ENCODE peak calls at places on chromosomes 5 and 9, in seven cellular contexts. X is BE2C, S is mesenchymal stem cell, U is bronchial epithelial cell, H is colonic mucosa, N is HCT116, I is H1. E is an unnamed sample. For H3K36me3, the result is how much of the 10 kb centered on the place peaks cover.

GRCh38 chr9:122340161-122340560 is 30.7 kb upstream of the PTGS1 start:
- DNase-seq in X (no peak), S (no peak), U (no peak), H (no peak), N (no peak), I (no peak), E (no peak)

GRCh38 chr9:93648181-93648580 is 71.8 kb downstream of the PHF2 start:
- DNase-seq in X (no peak), S (no peak), U (no peak), H (no peak), N (no peak), I (no peak), E (no peak)

GRCh38 chr9:121860213-121860612 is 208.8 kb downstream of the DAB2IP start:
- DNase-seq in X (no peak), S (no peak), U (no peak), H (no peak), N (no peak), I (no peak), E (no peak)

GRCh38 chr5:101720033-101720432 is 576.1 kb downstream of the SLCO4C1 start:
- DNase-seq in X (no peak), S (no peak), U (peak), H (no peak), N (no peak), I (no peak), E (no peak)

GRCh38 chr5:26986985-26987384 is 51.4 kb downstream of the CDH9 start:
- DNase-seq in X (no peak), S (no peak), U (no peak), H (no peak), N (no peak), I (no peak), E (no peak)

GRCh38 chr9:123643518-123643917 is 286.4 kb downstream of the DENND1A start:
- DNase-seq in X (no peak), S (no peak), U (peak), H (peak), N (no peak), I (no peak), E (no peak)

GRCh38 chr5:36459191-36460135 is 146.9 kb upstream of the SLC1A3 start:
- DNase-seq in X (no peak), S (no peak), U (peak), H (no peak), N (peak), I (no peak), E (no peak)

GRCh38 chr5:135359374-135360165 is 39.5 kb downstream of the MACROH2A1 start:
- DNase-seq in X (no peak), S (peak), U (no peak), H (no peak), N (no peak), I (no peak), E (no peak)

GRCh38 chr5:57486206-57486605 is 3.6 kb upstream of the ACTBL2 start:
- DNase-seq in X (no peak), S (no peak), U (no peak), H (no peak), N (no peak), I (no peak), E (no peak)

GRCh38 chr5:104344809-104345512 is 782.4 kb upstream of the NUDT12 start:
- DNase-seq in X (peak), S (no peak), U (peak), H (no peak), N (peak), I (no peak), E (no peak)

GRCh38 chr9:72696481-72696880 is 175.1 kb downstream of the TMC1 start:
- DNase-seq in X (no peak), S (no peak), U (no peak), H (no peak), N (no peak), I (no peak), E (no peak)

GRCh38 chr5:84430863-84431663 is 46.4 kb upstream of the EDIL3 start:
- DNase-seq in X (peak), S (no peak), U (peak), H (no peak), N (no peak), I (no peak), E (no peak)

GRCh38 chr5:15620501-15620900 is 120.5 kb downstream of the FBXL7 start:
- DNase-seq in X (no peak), S (peak), U (peak), H (no peak), N (no peak), I (no peak), E (no peak)

GRCh38 chr9:13013976-13014375 is 239.2 kb downstream of the LURAP1L start:
- DNase-seq in X (no peak), S (peak), U (no peak), H (no peak), N (no peak), I (no peak), E (no peak)

GRCh38 chr9:121463026-121463827 is 36.4 kb downstream of the GGTA1 start:
- DNase-seq in X (peak), S (no peak), U (peak), H (peak), N (peak), I (peak), E (peak)

GRCh38 chr9:123484130-123484529 is 128.1 kb downstream of the CRB2 start:
- DNase-seq in X (no peak), S (no peak), U (no peak), H (peak), N (no peak), I (no peak), E (no peak)

GRCh38 chr5:180366303-180366702 is 13.2 kb upstream of the GFPT2 start:
- DNase-seq in X (no peak), S (no peak), U (no peak), H (no peak), N (no peak), I (no peak), E (no peak)

GRCh38 chr5:96721351-96721970 is 59.3 kb downstream of the CAST start:
- DNase-seq in X (no peak), S (peak), U (peak), H (no peak), N (no peak), I (no peak), E (no peak)

GRCh38 chr9:106820866-106821265 is 42.1 kb upstream of the ZNF462 start:
- DNase-seq in X (no peak), S (no peak), U (peak), H (no peak), N (no peak), I (no peak), E (no peak)

GRCh38 chr5:33088176-33088575 is 352.6 kb upstream of the TARS1 start:
- DNase-seq in X (no peak), S (no peak), U (no peak), H (no peak), N (no peak), I (no peak), E (no peak)

GRCh38 chr5:123093279-123094226 is 4.5 kb downstream of the PRDM6 start:
- DNase-seq in X (no peak), S (no peak), U (no peak), H (no peak), N (no peak), I (no peak), E (no peak)
- H3K4me3 ChIP-seq in X (no peak), S (no peak), U (no peak), H (no peak), N (no peak), I (peak), E (peak)

GRCh38 chr5:160092519-160092918 is 26.7 kb downstream of the PWWP2A start:
- DNase-seq in X (no peak), S (no peak), U (no peak), H (no peak), N (no peak), I (no peak), E (no peak)
- H3K36me3 ChIP-seq in X (under half), S (under half), U (under half), H (under half), N (under half), I (under half), E (under half)

GRCh38 chr9:131545786-131546335 is 538 bp downstream of the PRRT1B start:
- DNase-seq in X (no peak), S (no peak), U (no peak), H (peak), N (no peak), I (no peak), E (no peak)
- H3K4me3 ChIP-seq in X (peak), S (peak), U (no peak), H (peak), N (no peak), I (peak), E (peak)

GRCh38 chr5:172729588-172729987 is 41.4 kb downstream of the DUSP1 start:
- DNase-seq in X (no peak), S (no peak), U (no peak), H (no peak), N (no peak), I (no peak), E (no peak)
- H3K36me3 ChIP-seq in X (under half), S (under half), U (under half), H (under half), N (under half), I (under half), E (under half)

GRCh38 chr9:126781717-126782388 is 23.0 kb upstream of the ZBTB43 start:
- DNase-seq in X (peak), S (peak), U (peak), H (peak), N (peak), I (peak), E (peak)
- H3K4me3 ChIP-seq in X (no peak), S (peak), U (no peak), H (no peak), N (no peak), I (no peak), E (no peak)

GRCh38 chr9:101536351-101536750 is 2.7 kb downstream of the RNF20 start:
- DNase-seq in X (no peak), S (peak), U (peak), H (no peak), N (no peak), I (no peak), E (no peak)
- H3K36me3 ChIP-seq in X (under half), S (under half), U (under half), H (under half), N (under half), I (under half), E (half or more)

E was measured in NT2/D1.